ENCODE peak calls at places on chromosomes 1 and 21, in eight cellular contexts. P is AG10803; X is NCI-H1417; A is fibroblast of villous mesenchyme; L is B cell; V is GM03348; C is AG08396; S is activated effector memory CD4-positive, alpha-beta T cell treated with anti-CD3 and anti-CD28 coated beads, Interleukin-2, amount 50 U/mL, for 16 hours. M is an unnamed sample.

GRCh38 chr1:231626951-231627614 is 493 bp downstream of the DISC1 start:
- DNase-seq in C (peak), A (peak), X (no peak), V (peak), L (peak), S (peak), P (peak), M (peak)

GRCh38 chr1:18803392-18803791 is 56.1 kb downstream of the TAS1R2 start:
- DNase-seq in S (no peak), V (no peak), C (no peak), X (no peak), P (no peak), L (no peak), A (no peak), M (no peak)

GRCh38 chr1:207822602-207823451 is 71.0 kb downstream of the CD46 start:
- DNase-seq in A (peak), S (peak), P (peak), C (peak), V (peak), L (peak), X (peak), M (peak)

GRCh38 chr1:18480315-18481189 is at the start of gene KLHDC7A:
- DNase-seq in C (no peak), P (no peak), L (no peak), V (no peak), S (no peak), X (peak), A (no peak), M (no peak)

GRCh38 chr1:1919304-1920056 is 401 bp upstream of the TMEM52 start:
- DNase-seq in C (peak), L (peak), S (peak), V (peak), A (peak), X (peak), P (peak), M (peak)

GRCh38 chr1:56457767-56458375 is 121.5 kb downstream of the PLPP3 start:
- DNase-seq in P (no peak), S (no peak), C (no peak), X (no peak), A (no peak), V (no peak), L (no peak), M (no peak)

GRCh38 chr1:167927075-167927754 is 9.3 kb upstream of the DCAF6 start:
- DNase-seq in A (no peak), C (no peak), V (no peak), P (no peak), S (no peak), X (no peak), L (no peak), M (no peak)

GRCh38 chr1:59332983-59333382 is 36.1 kb downstream of the FGGY start:
- DNase-seq in P (peak), L (no peak), V (peak), X (no peak), S (no peak), A (peak), C (peak), M (no peak)

GRCh38 chr1:186491351-186491750 is 30.4 kb upstream of the PDC start:
- DNase-seq in C (no peak), X (no peak), P (no peak), A (no peak), L (no peak), V (no peak), S (no peak), M (no peak)

GRCh38 chr1:47471163-47471562 is 33.3 kb downstream of the FOXD2 start:
- DNase-seq in A (no peak), P (peak), S (no peak), L (no peak), C (no peak), X (no peak), V (peak), M (no peak)

GRCh38 chr1:1205769-1206375 is 520 bp downstream of the TNFRSF18 start:
- DNase-seq in A (no peak), S (peak), X (no peak), C (no peak), L (peak), P (no peak), V (no peak), M (peak)

GRCh38 chr21:44527983-44528633 is 11.9 kb downstream of the KRTAP10-1 start:
- DNase-seq in V (no peak), A (no peak), S (peak), X (no peak), L (no peak), P (no peak), C (no peak), M (no peak)

GRCh38 chr1:95916616-95917015 is 682.6 kb downstream of the RWDD3 start:
- DNase-seq in V (peak), L (no peak), X (no peak), A (peak), C (no peak), S (no peak), P (peak), M (no peak)

GRCh38 chr1:90730247-90731022 is 13.3 kb upstream of the BARHL2 start:
- DNase-seq in P (peak), A (no peak), C (peak), S (no peak), V (no peak), X (no peak), L (peak), M (no peak)